ENCODE peak calls at places on chromosome 4, in four cellular contexts. S, D, M and Y are unnamed samples.

GRCh38 chr4:84159767-84160166 is 339.3 kb downstream of the NKX6-1 start:
- DNase-seq in D (no peak), S (no peak), M (peak), Y (peak)

GRCh38 chr4:142021761-142022160 is 385.4 kb downstream of the IL15 start:
- DNase-seq in M (no peak), S (no peak), D (no peak), Y (no peak)

GRCh38 chr4:13558881-13559280 is 14.6 kb upstream of the NKX3-2 start:
- DNase-seq in S (no peak), D (no peak), M (no peak), Y (no peak)

GRCh38 chr4:150342945-150343344 is 239.0 kb upstream of the MAB21L2 start:
- DNase-seq in M (no peak), S (no peak), D (no peak), Y (no peak)

GRCh38 chr4:158778712-158779111 is 9.9 kb downstream of the FNIP2 start:
- DNase-seq in M (no peak), S (no peak), D (no peak), Y (no peak)

GRCh38 chr4:110860901-110861300 is 238.0 kb upstream of the PITX2 start:
- DNase-seq in D (no peak), S (no peak), M (no peak), Y (no peak)

GRCh38 chr4:141652161-141652778 is 15.9 kb downstream of the IL15 start:
- DNase-seq in D (no peak), S (no peak), M (no peak), Y (peak)

GRCh38 chr4:96312049-96312685 is 472.3 kb downstream of the PDHA2 start:
- DNase-seq in S (no peak), D (no peak), M (no peak), Y (no peak)

GRCh38 chr4:86032476-86033022 is 327.3 kb downstream of the MAPK10 start:
- DNase-seq in M (no peak), D (no peak), S (no peak), Y (no peak)

GRCh38 chr4:184396570-184397515 is 77.5 kb downstream of the IRF2 start:
- DNase-seq in D (no peak), S (no peak), M (no peak), Y (no peak)

GRCh38 chr4:184397516-184398163 is 76.7 kb downstream of the IRF2 start:
- DNase-seq in S (no peak), D (no peak), M (no peak), Y (no peak)

GRCh38 chr4:184396001-184396400 is 78.3 kb downstream of the IRF2 start:
- DNase-seq in M (no peak), S (no peak), D (peak), Y (no peak)

GRCh38 chr4:184392748-184393334 is 81.5 kb downstream of the IRF2 start:
- DNase-seq in D (no peak), S (no peak), M (no peak), Y (no peak)

GRCh38 chr4:184395451-184395917 is 78.9 kb downstream of the IRF2 start:
- DNase-seq in M (no peak), S (no peak), D (no peak), Y (no peak)
- TF ChIP-seq FOXM1 in M (no peak), S (no peak), D (no peak), Y (no peak)

GRCh38 chr4:11701978-11702377 is 273.3 kb upstream of the HS3ST1 start:
- DNase-seq in S (no peak), M (no peak), D (no peak), Y (no peak)

GRCh38 chr4:11700751-11701226 is 272.1 kb upstream of the HS3ST1 start:
- DNase-seq in S (no peak), M (no peak), D (no peak), Y (no peak)

GRCh38 chr4:11698846-11699590 is 270.3 kb upstream of the HS3ST1 start:
- DNase-seq in D (no peak), S (no peak), M (no peak), Y (no peak)

GRCh38 chr4:11704136-11704535 is 275.4 kb upstream of the HS3ST1 start:
- DNase-seq in S (no peak), D (no peak), M (no peak), Y (no peak)

GRCh38 chr4:11702886-11703555 is 274.3 kb upstream of the HS3ST1 start:
- DNase-seq in D (no peak), M (no peak), S (no peak), Y (no peak)
- TF ChIP-seq BHLHE40 in D (no peak), M (no peak), S (no peak), Y (no peak)

DNA sequence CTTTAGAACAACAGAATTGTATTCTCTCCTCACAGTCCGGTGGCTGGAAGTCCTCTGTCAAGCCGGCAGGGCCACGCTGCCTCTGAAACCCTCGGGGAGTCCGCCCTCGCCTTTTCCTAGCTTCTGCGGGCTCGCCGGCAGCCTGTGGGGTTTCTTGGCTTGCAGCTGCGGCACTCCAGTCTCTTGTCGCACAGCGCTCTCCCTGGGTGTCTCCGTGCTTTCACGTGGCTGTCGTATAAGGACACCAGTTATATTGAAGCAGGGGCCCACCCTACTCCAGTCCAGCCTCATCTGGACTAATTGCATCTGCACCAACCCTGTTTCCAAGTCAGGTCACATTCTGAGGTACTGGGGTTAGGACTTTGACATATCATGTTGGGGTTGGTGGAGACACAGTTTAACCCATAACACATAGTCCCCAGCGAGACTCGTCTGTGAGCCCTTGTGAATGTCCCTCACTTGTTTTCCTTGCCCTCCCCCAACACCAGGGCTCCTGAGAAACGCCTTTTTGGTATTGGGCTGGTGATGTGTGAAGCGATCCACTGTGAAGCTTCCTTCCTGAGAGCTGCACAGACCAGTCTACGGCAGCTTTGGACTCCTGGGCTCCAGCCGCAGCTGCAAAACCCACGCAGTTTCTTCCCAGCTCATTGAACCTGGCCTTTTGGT is 22.7 kb downstream of the TMEM131L start:
- DNase-seq in D (peak), M (no peak), S (no peak), Y (no peak)
- TF ChIP-seq FOXM1 in D (no peak), M (no peak), S (no peak), Y (no peak)

GRCh38 chr4:114296126-114296525 is 302.5 kb upstream of the UGT8 start:
- DNase-seq in D (no peak), S (no peak), M (no peak), Y (no peak)
- TF ChIP-seq BHLHE40 in D (no peak), S (no peak), M (no peak), Y (no peak)

GRCh38 chr4:3639613-3640586 is 107.7 kb upstream of the LRPAP1 start:
- DNase-seq in S (no peak), M (no peak), D (no peak), Y (no peak)
- TF ChIP-seq FOXM1 in S (no peak), M (no peak), D (no peak), Y (no peak)

DNA sequence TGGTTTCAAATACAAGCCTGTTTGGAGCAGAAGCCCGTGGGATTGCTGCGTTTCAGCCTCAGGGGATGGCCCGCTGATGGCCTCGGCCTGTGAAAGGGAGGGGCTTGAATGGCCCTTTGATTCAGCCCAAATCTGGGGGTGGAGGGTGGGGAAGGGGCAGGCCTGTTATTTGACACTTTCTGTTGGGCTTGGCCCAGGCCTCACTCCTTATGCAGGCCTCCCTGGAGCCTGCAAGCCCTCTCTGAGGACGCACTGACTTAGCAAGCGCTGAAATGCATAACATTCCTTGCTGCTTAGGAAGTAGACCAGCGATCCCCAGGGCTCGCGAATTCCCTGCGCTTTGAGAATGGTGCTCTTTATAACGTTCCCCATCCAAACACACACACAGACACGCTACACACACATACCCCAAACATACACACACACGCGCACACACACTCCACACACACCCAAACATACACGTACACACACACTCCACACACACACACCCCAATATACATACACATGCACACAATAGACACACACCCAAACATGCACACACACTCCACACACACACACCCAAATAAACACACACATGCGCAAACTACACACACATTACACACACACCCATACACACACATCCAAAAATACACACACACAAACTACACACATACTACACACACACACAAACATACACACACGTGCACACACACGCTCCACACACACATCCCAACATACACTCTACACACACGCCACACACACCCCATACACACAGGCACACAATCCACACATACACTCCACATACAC is 29.6 kb downstream of the TLR10 start:
- DNase-seq in S (no peak), M (peak), D (no peak), Y (peak)
- TF ChIP-seq BHLHE40 in S (no peak), M (no peak), D (no peak), Y (no peak)

GRCh38 chr4:181525641-181526040 is 717.6 kb upstream of the TENM3 start:
- DNase-seq in S (no peak), M (no peak), D (no peak), Y (no peak)

GRCh38 chr4:181523973-181524372 is 719.2 kb upstream of the TENM3 start:
- DNase-seq in S (no peak), D (no peak), M (no peak), Y (no peak)

GRCh38 chr4:181524455-181524854 is 718.7 kb upstream of the TENM3 start:
- DNase-seq in M (no peak), S (no peak), D (no peak), Y (no peak)

GRCh38 chr4:181528570-181529184 is 714.5 kb upstream of the TENM3 start:
- DNase-seq in M (peak), S (peak), D (peak), Y (peak)
- TF ChIP-seq FOXM1 in M (no peak), S (no peak), D (no peak), Y (no peak)